ENCODE peak calls at places on chromosomes 7 and 10, in four cellular contexts. T is NCI-H2029, H is NCI-H1092, I is T-helper 1 cell. Q is an unnamed sample.

GRCh38 chr7:47846117-47846836 is 102.0 kb downstream of the PKD1L1 start:
- DNase-seq in I (no peak), T (no peak), H (no peak), Q (no peak)

GRCh38 chr7:142873281-142873784 is 12.2 kb downstream of the TRPV6 start:
- DNase-seq in H (no peak), I (no peak), T (no peak), Q (no peak)

GRCh38 chr10:125159486-125159931 is 854 bp downstream of the CTBP2 start:
- DNase-seq in H (no peak), I (no peak), T (no peak), Q (peak; percentile 68)

GRCh38 chr10:109676703-109677102 is 246.6 kb downstream of the XPNPEP1 start:
- DNase-seq in T (no peak), I (no peak), H (no peak), Q (no peak)

GRCh38 chr10:62025901-62026879 is 124.7 kb downstream of the ARID5B start:
- DNase-seq in T (no peak), I (no peak), H (no peak), Q (no peak)

GRCh38 chr10:117007080-117007479 is 2.1 kb upstream of the SHTN1 start:
- DNase-seq in H (no peak), I (no peak), T (no peak), Q (no peak)

GRCh38 chr7:106345421-106346166 is 60.8 kb upstream of the NAMPT start:
- DNase-seq in T (no peak), H (no peak), I (no peak), Q (no peak)

GRCh38 chr10:75407716-75408511 is 6.3 kb upstream of the ZNF503 start:
- DNase-seq in H (no peak), I (no peak), T (no peak), Q (peak; percentile 69)

GRCh38 chr7:95871078-95871848 is 98.9 kb downstream of the DYNC1I1 start:
- DNase-seq in I (no peak), H (peak; percentile 68), T (peak; percentile 13), Q (no peak)

GRCh38 chr7:84237533-84238173 is 43.1 kb upstream of the SEMA3A start:
- DNase-seq in H (no peak), T (no peak), I (no peak), Q (no peak)

GRCh38 chr7:79876769-79877362 is 257.8 kb upstream of the GNAI1 start:
- DNase-seq in I (no peak), T (no peak), H (no peak), Q (no peak)

GRCh38 chr7:39734605-39735004 is 111.2 kb downstream of the RALA start:
- DNase-seq in T (no peak), H (no peak), I (no peak), Q (no peak)

GRCh38 chr7:1693419-1693990 is 23.4 kb downstream of the ELFN1 start:
- DNase-seq in I (no peak), T (no peak), H (peak; percentile 59), Q (peak; percentile 42)

GRCh38 chr7:11726251-11727155 is 105.5 kb downstream of the THSD7A start:
- DNase-seq in H (no peak), I (no peak), T (no peak), Q (peak; percentile 67)

GRCh38 chr7:91251877-91252276 is 12.4 kb upstream of the FZD1 start:
- DNase-seq in I (no peak), T (no peak), H (no peak), Q (no peak)

GRCh38 chr7:7510814-7511213 is 24.9 kb downstream of the COL28A1 start:
- DNase-seq in H (no peak), I (no peak), T (no peak), Q (no peak)

GRCh38 chr7:41809487-41810257 is 106.8 kb upstream of the INHBA start:
- DNase-seq in T (no peak), H (no peak), I (no peak), Q (no peak)

GRCh38 chr7:81299272-81299671 is 380.4 kb upstream of the SEMA3C start:
- DNase-seq in H (no peak), I (no peak), T (no peak), Q (no peak)

GRCh38 chr7:106774768-106775551 is 90.1 kb upstream of the PIK3CG start:
- DNase-seq in T (no peak), H (no peak), I (no peak), Q (no peak)

GRCh38 chr10:112797221-112797620 is 152.8 kb upstream of the TCF7L2 start:
- DNase-seq in H (peak; percentile 9), T (no peak), I (no peak), Q (no peak)

Q was measured in sciatic nerve.